ENCODE peak calls at places on chromosomes 5 and 9, in seven cellular contexts. One of them, this sample, is unnamed.

GRCh38 chr5:130836729-130837660 is 328.1 kb downstream of the HINT1 start:
- DNase-seq in choroid plexus epithelial cell: peak; percentile 35
- DNase-seq in PC-3: peak; percentile 54
- DNase-seq in heart right ventricle: no peak
- DNase-seq in Caco-2: no peak
- DNase-seq in Peyer's patch: no peak
- DNase-seq in CD8-positive, alpha-beta T cell: no peak
- DNase-seq in this sample: peak; percentile 10

GRCh38 chr9:36101916-36102741 is 34.4 kb upstream of the GLIPR2 start:
- DNase-seq in Peyer's patch: peak; percentile 64
- DNase-seq in PC-3: peak; percentile 93
- DNase-seq in choroid plexus epithelial cell: peak; percentile 94
- DNase-seq in heart right ventricle: no peak
- DNase-seq in CD8-positive, alpha-beta T cell: no peak
- DNase-seq in Caco-2: peak; percentile 58
- DNase-seq in this sample: no peak

GRCh38 chr5:171569065-171569712 is 149.7 kb downstream of the FGF18 start:
- DNase-seq in CD8-positive, alpha-beta T cell: no peak
- DNase-seq in choroid plexus epithelial cell: no peak
- DNase-seq in Peyer's patch: no peak
- DNase-seq in Caco-2: no peak
- DNase-seq in PC-3: no peak
- DNase-seq in heart right ventricle: no peak
- DNase-seq in this sample: no peak

GRCh38 chr9:95249986-95250385 is 67.5 kb downstream of the FANCC start:
- DNase-seq in Peyer's patch: no peak
- DNase-seq in PC-3: no peak
- DNase-seq in Caco-2: no peak
- DNase-seq in heart right ventricle: no peak
- DNase-seq in CD8-positive, alpha-beta T cell: no peak
- DNase-seq in choroid plexus epithelial cell: no peak
- DNase-seq in this sample: peak; percentile 60

GRCh38 chr5:21031001-21031400 is 1043.0 kb upstream of the CDH18 start:
- DNase-seq in choroid plexus epithelial cell: no peak
- DNase-seq in Peyer's patch: no peak
- DNase-seq in CD8-positive, alpha-beta T cell: no peak
- DNase-seq in PC-3: no peak
- DNase-seq in Caco-2: no peak
- DNase-seq in heart right ventricle: no peak
- DNase-seq in this sample: no peak

GRCh38 chr9:6894135-6894534 is 136.4 kb downstream of the KDM4C start:
- DNase-seq in Peyer's patch: no peak
- DNase-seq in PC-3: no peak
- DNase-seq in CD8-positive, alpha-beta T cell: no peak
- DNase-seq in choroid plexus epithelial cell: peak; percentile 26
- DNase-seq in Caco-2: no peak
- DNase-seq in heart right ventricle: no peak
- DNase-seq in this sample: no peak

GRCh38 chr5:133610489-133611356 is 1.6 kb downstream of the FSTL4 start:
- DNase-seq in CD8-positive, alpha-beta T cell: peak; percentile 18
- DNase-seq in heart right ventricle: peak; percentile 45
- DNase-seq in Peyer's patch: peak; percentile 53
- DNase-seq in choroid plexus epithelial cell: peak; percentile 41
- DNase-seq in Caco-2: peak; percentile 87
- DNase-seq in PC-3: peak; percentile 72
- DNase-seq in this sample: peak; percentile 50

GRCh38 chr5:37628876-37629275 is 211.0 kb downstream of the GDNF start:
- DNase-seq in Peyer's patch: no peak
- DNase-seq in CD8-positive, alpha-beta T cell: no peak
- DNase-seq in Caco-2: no peak
- DNase-seq in PC-3: no peak
- DNase-seq in heart right ventricle: no peak
- DNase-seq in choroid plexus epithelial cell: no peak
- DNase-seq in this sample: no peak

GRCh38 chr9:128892223-128892892 is 10.4 kb downstream of the LRRC8A start:
- DNase-seq in Peyer's patch: peak; percentile 90
- DNase-seq in CD8-positive, alpha-beta T cell: peak; percentile 57
- DNase-seq in heart right ventricle: peak; percentile 90
- DNase-seq in choroid plexus epithelial cell: peak; percentile 84
- DNase-seq in PC-3: peak; percentile 89
- DNase-seq in Caco-2: no peak
- DNase-seq in this sample: no peak

GRCh38 chr5:145936401-145937131 is at the start of gene SH3RF2:
- DNase-seq in Caco-2: peak; percentile 83
- DNase-seq in PC-3: peak; percentile 75
- DNase-seq in heart right ventricle: peak; percentile 40
- DNase-seq in Peyer's patch: peak; percentile 85
- DNase-seq in CD8-positive, alpha-beta T cell: no peak
- DNase-seq in choroid plexus epithelial cell: peak; percentile 91
- DNase-seq in this sample: peak; percentile 91

GRCh38 chr5:141821430-141821925 is 56.7 kb downstream of the PCDH1 start:
- DNase-seq in heart right ventricle: no peak
- DNase-seq in choroid plexus epithelial cell: peak; percentile 81
- DNase-seq in Caco-2: peak; percentile 48
- DNase-seq in CD8-positive, alpha-beta T cell: no peak
- DNase-seq in PC-3: peak; percentile 57
- DNase-seq in Peyer's patch: no peak
- DNase-seq in this sample: peak; percentile 35

GRCh38 chr9:33024966-33025571 is at the start of gene DNAJA1:
- DNase-seq in CD8-positive, alpha-beta T cell: peak; percentile 94
- DNase-seq in choroid plexus epithelial cell: peak; percentile 96
- DNase-seq in heart right ventricle: peak; percentile 94
- DNase-seq in Caco-2: peak; percentile 97
- DNase-seq in Peyer's patch: peak; percentile 97
- DNase-seq in PC-3: peak; percentile 92
- DNase-seq in this sample: peak; percentile 97

GRCh38 chr5:1537166-1538154 is 13.7 kb upstream of the LPCAT1 start:
- DNase-seq in Peyer's patch: peak; percentile 47
- DNase-seq in CD8-positive, alpha-beta T cell: peak; percentile 10
- DNase-seq in choroid plexus epithelial cell: no peak
- DNase-seq in heart right ventricle: no peak
- DNase-seq in Caco-2: no peak
- DNase-seq in PC-3: no peak
- DNase-seq in this sample: no peak

GRCh38 chr5:163434410-163434866 is 3.0 kb upstream of the CCNG1 start:
- DNase-seq in PC-3: peak; percentile 59
- DNase-seq in Caco-2: no peak
- DNase-seq in choroid plexus epithelial cell: peak; percentile 74
- DNase-seq in CD8-positive, alpha-beta T cell: no peak
- DNase-seq in heart right ventricle: no peak
- DNase-seq in Peyer's patch: peak; percentile 58
- DNase-seq in this sample: no peak

GRCh38 chr9:125995706-125996105 is 248.5 kb downstream of the PBX3 start:
- DNase-seq in heart right ventricle: no peak
- DNase-seq in PC-3: no peak
- DNase-seq in Peyer's patch: no peak
- DNase-seq in choroid plexus epithelial cell: no peak
- DNase-seq in CD8-positive, alpha-beta T cell: no peak
- DNase-seq in Caco-2: no peak
- DNase-seq in this sample: no peak

GRCh38 chr5:141694479-141694878 is 12.4 kb upstream of the ARAP3 start:
- DNase-seq in heart right ventricle: no peak
- DNase-seq in Caco-2: no peak
- DNase-seq in CD8-positive, alpha-beta T cell: no peak
- DNase-seq in PC-3: no peak
- DNase-seq in Peyer's patch: no peak
- DNase-seq in choroid plexus epithelial cell: no peak
- DNase-seq in this sample: no peak

GRCh38 chr5:146466521-146467349 is 19.6 kb downstream of the TCERG1 start:
- DNase-seq in CD8-positive, alpha-beta T cell: no peak
- DNase-seq in heart right ventricle: no peak
- DNase-seq in choroid plexus epithelial cell: peak; percentile 60
- DNase-seq in Caco-2: no peak
- DNase-seq in Peyer's patch: no peak
- DNase-seq in PC-3: peak; percentile 42
- DNase-seq in this sample: peak; percentile 12

GRCh38 chr5:154481584-154482381 is 3.8 kb upstream of the HAND1 start:
- DNase-seq in choroid plexus epithelial cell: no peak
- DNase-seq in Peyer's patch: no peak
- DNase-seq in heart right ventricle: no peak
- DNase-seq in CD8-positive, alpha-beta T cell: no peak
- DNase-seq in PC-3: no peak
- DNase-seq in Caco-2: no peak
- DNase-seq in this sample: no peak
- TF ChIP-seq CTCF in choroid plexus epithelial cell: no peak
- TF ChIP-seq CTCF in Peyer's patch: no peak
- TF ChIP-seq CTCF in heart right ventricle: no peak
- TF ChIP-seq CTCF in CD8-positive, alpha-beta T cell: no peak
- TF ChIP-seq CTCF in PC-3: no peak
- TF ChIP-seq CTCF in Caco-2: no peak
- TF ChIP-seq CTCF in this sample: no peak

GRCh38 chr9:17134396-17134842 is 421 bp upstream of the CNTLN start:
- DNase-seq in Caco-2: no peak
- DNase-seq in PC-3: peak; percentile 14
- DNase-seq in CD8-positive, alpha-beta T cell: no peak
- DNase-seq in choroid plexus epithelial cell: peak; percentile 48
- DNase-seq in heart right ventricle: peak; percentile 17
- DNase-seq in Peyer's patch: no peak
- DNase-seq in this sample: no peak
- H3K4me3 ChIP-seq in Caco-2: peak overlapping the region; percentile 87
- H3K4me3 ChIP-seq in PC-3: peak overlapping the region; percentile 100
- H3K4me3 ChIP-seq in CD8-positive, alpha-beta T cell: no peak overlapping the region
- H3K4me3 ChIP-seq in choroid plexus epithelial cell: peak overlapping the region; percentile 97
- H3K4me3 ChIP-seq in heart right ventricle: peak overlapping the region; percentile 88
- H3K4me3 ChIP-seq in Peyer's patch: peak overlapping the region; percentile 53
- H3K4me3 ChIP-seq in this sample: peak overlapping the region; percentile 87

DNA sequence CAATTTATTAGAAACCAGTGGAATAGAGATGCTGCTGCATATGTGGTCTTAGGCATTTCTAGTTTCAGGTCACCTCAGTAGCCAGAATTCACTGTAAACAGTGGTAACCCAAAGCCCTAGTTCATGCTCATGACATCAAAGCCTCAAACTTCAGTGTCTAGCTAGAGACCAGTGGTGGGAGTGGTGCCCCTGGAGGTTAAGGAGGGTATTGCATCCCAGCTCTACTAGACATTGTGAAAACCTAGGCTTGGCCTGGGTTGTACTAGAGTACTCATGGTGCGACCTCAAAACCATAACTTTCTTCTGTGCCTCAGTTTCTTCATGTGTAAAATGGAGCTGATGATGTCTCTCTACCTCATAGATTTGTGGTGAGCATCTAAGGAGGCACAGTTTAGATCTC is 18.8 kb downstream of the COL5A1 start:
- DNase-seq in Caco-2: no peak
- DNase-seq in choroid plexus epithelial cell: peak; percentile 38
- DNase-seq in heart right ventricle: no peak
- DNase-seq in PC-3: peak; percentile 7
- DNase-seq in CD8-positive, alpha-beta T cell: no peak
- DNase-seq in Peyer's patch: no peak
- DNase-seq in this sample: peak; percentile 41
- TF ChIP-seq CTCF in Caco-2: peak; percentile 65
- TF ChIP-seq CTCF in choroid plexus epithelial cell: peak; percentile 82
- TF ChIP-seq CTCF in heart right ventricle: peak; percentile 46
- TF ChIP-seq CTCF in PC-3: peak; percentile 59
- TF ChIP-seq CTCF in CD8-positive, alpha-beta T cell: no peak
- TF ChIP-seq CTCF in Peyer's patch: peak; percentile 19
- TF ChIP-seq CTCF in this sample: peak; percentile 72

DNA sequence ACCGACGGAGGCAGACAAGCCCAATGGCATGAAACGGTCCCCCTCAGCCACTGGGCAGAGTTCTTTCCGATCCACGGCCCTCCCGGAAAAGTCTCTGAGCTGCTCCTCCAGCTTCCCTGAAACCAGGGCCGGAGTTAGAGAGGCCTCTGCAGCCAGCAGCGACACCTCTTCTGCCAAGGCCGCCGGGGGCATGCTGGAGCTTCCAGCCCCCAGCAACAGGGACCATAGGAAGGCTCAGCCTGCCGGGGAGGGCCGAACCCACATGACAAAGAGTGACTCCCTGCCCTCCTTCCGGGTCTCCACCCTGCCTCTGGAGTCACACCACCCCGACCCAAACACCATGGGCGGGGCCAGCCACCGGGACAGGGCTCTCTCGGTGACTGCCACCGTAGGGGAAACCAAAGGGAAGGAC is 30.1 kb downstream of the CD180 start:
- DNase-seq in PC-3: peak; percentile 24
- DNase-seq in choroid plexus epithelial cell: no peak
- DNase-seq in CD8-positive, alpha-beta T cell: peak; percentile 75
- DNase-seq in Peyer's patch: peak; percentile 87
- DNase-seq in Caco-2: no peak
- DNase-seq in heart right ventricle: peak; percentile 50
- DNase-seq in this sample: no peak
- H3K4me3 ChIP-seq in PC-3: no peak overlapping the region
- H3K4me3 ChIP-seq in choroid plexus epithelial cell: peak overlapping the region; percentile 30
- H3K4me3 ChIP-seq in CD8-positive, alpha-beta T cell: peak overlapping the region; percentile 52
- H3K4me3 ChIP-seq in Peyer's patch: peak overlapping the region; percentile 45
- H3K4me3 ChIP-seq in Caco-2: no peak overlapping the region
- H3K4me3 ChIP-seq in heart right ventricle: peak overlapping the region; percentile 46
- H3K4me3 ChIP-seq in this sample: no peak overlapping the region